ENCODE peak calls at places on chromosomes 3 and 15, in nine cellular contexts. C is A549, Z is heart right ventricle, N is aorta, R is body of pancreas, J is osteoblast, K is uterus, S is dorsolateral prefrontal cortex, H is OCI-LY7. P is an unnamed sample.

GRCh38 chr3:48273594-48274211 is 32.8 kb downstream of the ZNF589 start:
- DNase-seq in C (peak; percentile 54), Z (peak; percentile 55), N (no peak), R (peak; percentile 70), J (peak; percentile 93), K (peak; percentile 36), S (peak; percentile 49), H (peak; percentile 76), P (no peak)

GRCh38 chr3:138675393-138675792 is 66.8 kb downstream of the FAIM start:
- DNase-seq in C (peak; percentile 2), Z (no peak), N (no peak), R (no peak), J (no peak), K (no peak), S (no peak), H (peak; percentile 4), P (no peak)

GRCh38 chr15:34353627-34354026 is 10.5 kb downstream of the NUTM1 start:
- DNase-seq in C (no peak), Z (no peak), N (no peak), R (no peak), J (no peak), K (no peak), S (no peak), H (no peak), P (no peak)

GRCh38 chr3:192991351-192991750 is 73.7 kb upstream of the MB21D2 start:
- DNase-seq in C (no peak), Z (no peak), N (no peak), R (no peak), J (no peak), K (no peak), S (no peak), H (no peak), P (no peak)

GRCh38 chr15:33278816-33279612 is 31.8 kb upstream of the RYR3 start:
- DNase-seq in C (peak; percentile 80), Z (no peak), N (no peak), R (no peak), J (peak; percentile 85), K (no peak), S (no peak), H (no peak), P (peak; percentile 75)

GRCh38 chr3:192577811-192578210 is 149.5 kb downstream of the FGF12 start:
- DNase-seq in C (no peak), Z (no peak), N (no peak), R (no peak), J (no peak), K (no peak), S (no peak), H (no peak), P (no peak)

GRCh38 chr3:100002599-100003350 is 111.5 kb downstream of the FILIP1L start:
- DNase-seq in C (peak; percentile 47), Z (no peak), N (no peak), R (peak; percentile 30), J (peak; percentile 39), K (peak; percentile 39), S (no peak), H (no peak), P (peak; percentile 99)

GRCh38 chr3:154427685-154428291 is 2.2 kb downstream of the GPR149 start:
- DNase-seq in C (no peak), Z (no peak), N (peak; percentile 65), R (no peak), J (no peak), K (no peak), S (no peak), H (no peak), P (no peak)

GRCh38 chr3:47877288-47877687 is 74.3 kb downstream of the DHX30 start:
- DNase-seq in C (no peak), Z (no peak), N (no peak), R (no peak), J (peak; percentile 90), K (no peak), S (no peak), H (no peak), P (no peak)

GRCh38 chr3:112654492-112654891 is 13.5 kb upstream of the CCDC80 start:
- DNase-seq in C (no peak), Z (no peak), N (no peak), R (no peak), J (no peak), K (no peak), S (no peak), H (no peak), P (no peak)

GRCh38 chr3:50518441-50518840 is 15.0 kb upstream of the CACNA2D2 start:
- DNase-seq in C (no peak), Z (no peak), N (no peak), R (no peak), J (no peak), K (no peak), S (no peak), H (no peak), P (no peak)

GRCh38 chr3:51975857-51976549 is 1.1 kb downstream of the ABHD14A start:
- DNase-seq in C (no peak), Z (peak; percentile 74), N (peak; percentile 93), R (peak; percentile 66), J (peak; percentile 91), K (peak; percentile 84), S (peak; percentile 90), H (peak; percentile 44), P (no peak)

GRCh38 chr3:94336076-94336741 is 273.3 kb downstream of the NSUN3 start:
- DNase-seq in C (peak; percentile 2), Z (no peak), N (no peak), R (no peak), J (no peak), K (no peak), S (no peak), H (peak; percentile 1), P (peak; percentile 16)

GRCh38 chr3:63364495-63364894 is 86.4 kb downstream of the SYNPR start:
- DNase-seq in C (no peak), Z (no peak), N (no peak), R (no peak), J (no peak), K (no peak), S (no peak), H (no peak), P (no peak)

GRCh38 chr3:60588806-60589205 is 662.4 kb downstream of the FHIT start:
- DNase-seq in C (no peak), Z (no peak), N (no peak), R (no peak), J (no peak), K (no peak), S (no peak), H (no peak), P (peak; percentile 83)

GRCh38 chr3:46442591-46443530 is 21.8 kb downstream of the LTF start:
- DNase-seq in C (peak; percentile 28), Z (peak; percentile 24), N (no peak), R (peak; percentile 51), J (no peak), K (no peak), S (no peak), H (no peak), P (no peak)

GRCh38 chr3:160450846-160451245 is 1.3 kb upstream of the TRIM59 start:
- DNase-seq in C (no peak), Z (no peak), N (no peak), R (no peak), J (peak; percentile 92), K (no peak), S (no peak), H (no peak), P (no peak)

GRCh38 chr3:42164635-42165034 is 73.5 kb downstream of the TRAK1 start:
- DNase-seq in C (no peak), Z (no peak), N (no peak), R (no peak), J (no peak), K (no peak), S (no peak), H (no peak), P (no peak)

GRCh38 chr15:68586274-68586961 is 7.6 kb downstream of the CORO2B start:
- DNase-seq in C (peak; percentile 68), Z (no peak), N (peak; percentile 57), R (no peak), J (peak; percentile 94), K (no peak), S (no peak), H (no peak), P (peak; percentile 51)
- H3K27ac ChIP-seq in C (peak overlapping the region; percentile 38), Z (no peak overlapping the region), N (no peak overlapping the region), R (no peak overlapping the region), J (peak overlapping the region; percentile 53), K (peak overlapping the region; percentile 33), S (peak overlapping the region; percentile 97), H (no peak overlapping the region), P (peak overlapping the region; percentile 49)

GRCh38 chr3:30629736-30630135 is 23.3 kb downstream of the TGFBR2 start:
- DNase-seq in C (no peak), Z (no peak), N (no peak), R (no peak), J (no peak), K (no peak), S (no peak), H (no peak), P (no peak)
- H3K27ac ChIP-seq in C (peak overlapping the region; percentile 46), Z (peak overlapping the region; percentile 11), N (no peak overlapping the region), R (peak overlapping the region; percentile 52), J (no peak overlapping the region), K (peak overlapping the region; percentile 82), S (peak overlapping the region; percentile 36), H (peak overlapping the region; percentile 81), P (peak overlapping the region; percentile 57)

DNA sequence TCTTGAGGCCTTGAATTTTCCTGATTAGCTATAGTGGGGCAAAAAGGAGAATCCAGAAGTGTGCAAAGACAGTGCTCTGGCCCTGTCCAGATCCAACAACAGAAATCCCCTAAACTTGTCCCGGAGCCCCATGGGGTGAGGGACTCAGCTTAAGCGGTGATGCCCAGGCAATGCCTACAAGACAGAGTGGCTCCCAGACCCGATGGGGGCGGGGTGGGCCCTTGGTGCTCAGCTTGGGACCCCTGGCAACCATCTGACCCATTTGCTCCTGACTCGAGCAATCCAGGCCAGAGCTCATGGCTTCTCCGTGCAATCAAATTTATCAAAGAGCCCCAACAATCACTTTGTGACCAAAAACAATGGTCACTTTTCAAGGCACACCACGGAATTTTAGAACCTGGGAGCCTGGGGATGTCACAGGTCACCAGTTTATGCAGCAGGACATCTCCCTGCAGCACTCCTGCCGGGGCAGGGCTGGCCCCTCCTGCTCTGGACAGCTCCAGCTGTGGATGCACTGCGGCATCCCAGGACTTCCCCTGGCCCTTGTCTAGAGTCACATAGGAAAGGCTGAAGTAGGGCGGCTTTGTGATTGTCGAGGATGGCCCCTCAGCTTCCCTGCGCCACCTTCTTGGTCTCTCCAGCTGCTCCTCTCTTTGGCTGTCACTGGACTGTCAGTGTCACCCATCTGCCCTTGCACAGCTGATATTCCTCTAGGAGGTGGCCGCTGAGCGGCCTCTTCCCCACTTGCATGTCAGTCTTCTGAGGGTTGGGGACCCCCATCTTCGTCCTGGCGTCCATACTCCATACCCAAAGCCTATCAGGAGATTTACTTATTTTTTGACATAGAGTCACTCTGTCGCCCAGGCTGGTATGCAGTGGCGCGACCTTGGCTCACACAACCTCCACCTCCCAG is 28.4 kb downstream of the RGMA start:
- DNase-seq in C (no peak), Z (no peak), N (no peak), R (no peak), J (no peak), K (no peak), S (no peak), H (no peak), P (no peak)
- H3K27ac ChIP-seq in C (no peak overlapping the region), Z (no peak overlapping the region), N (no peak overlapping the region), R (peak overlapping the region; percentile 47), J (no peak overlapping the region), K (no peak overlapping the region), S (no peak overlapping the region), H (no peak overlapping the region), P (no peak overlapping the region)

DNA sequence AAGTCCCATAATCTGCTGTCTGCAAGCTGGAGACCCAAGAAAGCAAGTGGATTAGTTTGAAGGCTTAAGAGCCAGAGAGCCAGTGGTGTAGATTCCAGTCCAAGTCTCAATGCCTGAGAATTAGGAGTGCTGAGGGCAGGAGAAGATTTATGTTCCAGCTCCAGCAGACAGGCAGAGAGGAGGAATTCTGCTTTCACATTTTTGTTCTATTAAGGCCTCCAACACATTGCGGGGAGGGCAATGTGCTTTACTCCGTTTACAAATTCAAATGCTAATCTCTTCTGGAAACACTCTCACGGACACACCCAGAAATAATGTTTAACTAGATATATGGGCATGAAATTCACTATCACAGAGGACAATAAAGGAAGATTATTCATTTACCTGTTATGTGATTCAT is 54.0 kb downstream of the DPH6 start:
- DNase-seq in C (no peak), Z (no peak), N (no peak), R (no peak), J (no peak), K (no peak), S (no peak), H (no peak), P (no peak)
- H3K27ac ChIP-seq in C (no peak overlapping the region), Z (no peak overlapping the region), N (no peak overlapping the region), R (no peak overlapping the region), J (no peak overlapping the region), K (no peak overlapping the region), S (no peak overlapping the region), H (no peak overlapping the region), P (no peak overlapping the region)

P was measured in epithelial cell of prostate.